ENCODE peak calls at places on chromosomes 16 and 17, in six cellular contexts. One of them, this sample, is unnamed.

GRCh38 chr17:7556627-7557026 is 1.9 kb upstream of the TNFSF13 start:
- DNase-seq in PC-3: no peak
- DNase-seq in lower leg skin: no peak
- DNase-seq in stomach: no peak
- DNase-seq in astrocyte of the spinal cord: no peak
- DNase-seq in CD8-positive, alpha-beta T cell: no peak
- DNase-seq in this sample: no peak

GRCh38 chr17:35423761-35424160 is 8.5 kb downstream of the SLFN12 start:
- DNase-seq in PC-3: no peak
- DNase-seq in lower leg skin: no peak
- DNase-seq in stomach: no peak
- DNase-seq in astrocyte of the spinal cord: peak; percentile 33
- DNase-seq in CD8-positive, alpha-beta T cell: no peak
- DNase-seq in this sample: peak; percentile 15

GRCh38 chr17:16480995-16481394 is 11.0 kb downstream of the LRRC75A start:
- DNase-seq in PC-3: no peak
- DNase-seq in lower leg skin: no peak
- DNase-seq in stomach: peak; percentile 52
- DNase-seq in astrocyte of the spinal cord: no peak
- DNase-seq in CD8-positive, alpha-beta T cell: no peak
- DNase-seq in this sample: no peak

GRCh38 chr16:67116388-67117311 is 6.9 kb downstream of the PHAF1 start:
- DNase-seq in PC-3: no peak
- DNase-seq in lower leg skin: no peak
- DNase-seq in stomach: no peak
- DNase-seq in astrocyte of the spinal cord: no peak
- DNase-seq in CD8-positive, alpha-beta T cell: no peak
- DNase-seq in this sample: no peak

GRCh38 chr17:71085238-71086033 is 916.1 kb downstream of the KCNJ2 start:
- DNase-seq in PC-3: peak; percentile 46
- DNase-seq in lower leg skin: no peak
- DNase-seq in stomach: peak; percentile 27
- DNase-seq in astrocyte of the spinal cord: no peak
- DNase-seq in CD8-positive, alpha-beta T cell: no peak
- DNase-seq in this sample: no peak

GRCh38 chr17:31674717-31675349 is 184.2 kb downstream of the COPRS start:
- DNase-seq in PC-3: peak; percentile 75
- DNase-seq in lower leg skin: no peak
- DNase-seq in stomach: no peak
- DNase-seq in astrocyte of the spinal cord: peak; percentile 52
- DNase-seq in CD8-positive, alpha-beta T cell: no peak
- DNase-seq in this sample: peak; percentile 71

GRCh38 chr16:74813109-74813641 is 38.6 kb upstream of the FA2H start:
- DNase-seq in PC-3: peak; percentile 81
- DNase-seq in lower leg skin: peak; percentile 47
- DNase-seq in stomach: peak; percentile 91
- DNase-seq in astrocyte of the spinal cord: peak; percentile 51
- DNase-seq in CD8-positive, alpha-beta T cell: peak; percentile 57
- DNase-seq in this sample: peak; percentile 58

GRCh38 chr16:84848991-84849634 is 29.3 kb downstream of the CRISPLD2 start:
- DNase-seq in PC-3: no peak
- DNase-seq in lower leg skin: no peak
- DNase-seq in stomach: no peak
- DNase-seq in astrocyte of the spinal cord: no peak
- DNase-seq in CD8-positive, alpha-beta T cell: no peak
- DNase-seq in this sample: no peak

GRCh38 chr16:2339521-2340484 is 725 bp downstream of the ABCA3 start:
- DNase-seq in PC-3: peak; percentile 47
- DNase-seq in lower leg skin: no peak
- DNase-seq in stomach: peak; percentile 58
- DNase-seq in astrocyte of the spinal cord: peak; percentile 24
- DNase-seq in CD8-positive, alpha-beta T cell: peak; percentile 40
- DNase-seq in this sample: peak; percentile 5

GRCh38 chr16:234468-235305 is at the start of gene FAM234A:
- DNase-seq in PC-3: peak; percentile 91
- DNase-seq in lower leg skin: peak; percentile 92
- DNase-seq in stomach: peak; percentile 96
- DNase-seq in astrocyte of the spinal cord: peak; percentile 87
- DNase-seq in CD8-positive, alpha-beta T cell: peak; percentile 95
- DNase-seq in this sample: peak; percentile 80

GRCh38 chr16:14407786-14408399 is 222.2 kb downstream of the PARN start:
- DNase-seq in PC-3: no peak
- DNase-seq in lower leg skin: no peak
- DNase-seq in stomach: no peak
- DNase-seq in astrocyte of the spinal cord: no peak
- DNase-seq in CD8-positive, alpha-beta T cell: no peak
- DNase-seq in this sample: no peak

GRCh38 chr16:31354394-31355291 is at the start of gene ITGAX:
- DNase-seq in PC-3: peak; percentile 3
- DNase-seq in lower leg skin: peak; percentile 66
- DNase-seq in stomach: peak; percentile 49
- DNase-seq in astrocyte of the spinal cord: no peak
- DNase-seq in CD8-positive, alpha-beta T cell: peak; percentile 63
- DNase-seq in this sample: peak; percentile 4

GRCh38 chr16:50496990-50497389 is 51.2 kb upstream of the NKD1 start:
- DNase-seq in PC-3: no peak
- DNase-seq in lower leg skin: no peak
- DNase-seq in stomach: no peak
- DNase-seq in astrocyte of the spinal cord: no peak
- DNase-seq in CD8-positive, alpha-beta T cell: no peak
- DNase-seq in this sample: no peak

GRCh38 chr16:54176376-54176901 is 110.1 kb downstream of the IRX3 start:
- DNase-seq in PC-3: no peak
- DNase-seq in lower leg skin: no peak
- DNase-seq in stomach: peak; percentile 53
- DNase-seq in astrocyte of the spinal cord: no peak
- DNase-seq in CD8-positive, alpha-beta T cell: no peak
- DNase-seq in this sample: no peak

GRCh38 chr16:1941924-1942809 is 832 bp downstream of the MSRB1 start:
- DNase-seq in PC-3: peak; percentile 52
- DNase-seq in lower leg skin: no peak
- DNase-seq in stomach: no peak
- DNase-seq in astrocyte of the spinal cord: no peak
- DNase-seq in CD8-positive, alpha-beta T cell: no peak
- DNase-seq in this sample: no peak

GRCh38 chr16:67833035-67833417 is 9.1 kb upstream of the THAP11 start:
- DNase-seq in PC-3: peak; percentile 68
- DNase-seq in lower leg skin: no peak
- DNase-seq in stomach: no peak
- DNase-seq in astrocyte of the spinal cord: peak; percentile 45
- DNase-seq in CD8-positive, alpha-beta T cell: no peak
- DNase-seq in this sample: peak; percentile 58

GRCh38 chr17:63601439-63602371 is 1.0 kb downstream of the TACO1 start:
- DNase-seq in PC-3: peak; percentile 17
- DNase-seq in lower leg skin: no peak
- DNase-seq in stomach: no peak
- DNase-seq in astrocyte of the spinal cord: peak; percentile 17
- DNase-seq in CD8-positive, alpha-beta T cell: no peak
- DNase-seq in this sample: peak; percentile 34

GRCh38 chr17:52207786-52208185 is 49.3 kb upstream of the CA10 start:
- DNase-seq in PC-3: no peak
- DNase-seq in lower leg skin: no peak
- DNase-seq in stomach: no peak
- DNase-seq in astrocyte of the spinal cord: no peak
- DNase-seq in CD8-positive, alpha-beta T cell: no peak
- DNase-seq in this sample: no peak

GRCh38 chr17:68819465-68819864 is 135.7 kb downstream of the ABCA8 start:
- DNase-seq in PC-3: no peak
- DNase-seq in lower leg skin: no peak
- DNase-seq in stomach: no peak
- DNase-seq in astrocyte of the spinal cord: no peak
- DNase-seq in CD8-positive, alpha-beta T cell: no peak
- DNase-seq in this sample: no peak

GRCh38 chr16:53771655-53772497 is 67.9 kb downstream of the FTO start:
- DNase-seq in PC-3: no peak
- DNase-seq in lower leg skin: no peak
- DNase-seq in stomach: no peak
- DNase-seq in astrocyte of the spinal cord: no peak
- DNase-seq in CD8-positive, alpha-beta T cell: no peak
- DNase-seq in this sample: no peak

GRCh38 chr17:82242977-82243647 is 14.3 kb downstream of the SLC16A3 start:
- DNase-seq in PC-3: peak; percentile 54
- DNase-seq in lower leg skin: no peak
- DNase-seq in stomach: peak; percentile 88
- DNase-seq in astrocyte of the spinal cord: peak; percentile 83
- DNase-seq in CD8-positive, alpha-beta T cell: no peak
- DNase-seq in this sample: peak; percentile 84

GRCh38 chr16:87681990-87682570 is 79.8 kb downstream of the JPH3 start:
- DNase-seq in PC-3: no peak
- DNase-seq in lower leg skin: no peak
- DNase-seq in stomach: no peak
- DNase-seq in astrocyte of the spinal cord: peak; percentile 54
- DNase-seq in CD8-positive, alpha-beta T cell: no peak
- DNase-seq in this sample: peak; percentile 79
- TF ChIP-seq CTCF in PC-3: peak; percentile 52
- TF ChIP-seq CTCF in lower leg skin: no peak
- TF ChIP-seq CTCF in stomach: no peak
- TF ChIP-seq CTCF in astrocyte of the spinal cord: peak; percentile 36
- TF ChIP-seq CTCF in CD8-positive, alpha-beta T cell: no peak
- TF ChIP-seq CTCF in this sample: peak; percentile 46

GRCh38 chr17:65359016-65359415 is 202.4 kb downstream of the AXIN2 start:
- DNase-seq in PC-3: peak; percentile 95
- DNase-seq in lower leg skin: no peak
- DNase-seq in stomach: no peak
- DNase-seq in astrocyte of the spinal cord: peak; percentile 82
- DNase-seq in CD8-positive, alpha-beta T cell: no peak
- DNase-seq in this sample: peak; percentile 63
- H3K4me3 ChIP-seq in PC-3: no peak overlapping the region
- H3K4me3 ChIP-seq in lower leg skin: no peak overlapping the region
- H3K4me3 ChIP-seq in stomach: no peak overlapping the region
- H3K4me3 ChIP-seq in astrocyte of the spinal cord: no peak overlapping the region
- H3K4me3 ChIP-seq in CD8-positive, alpha-beta T cell: no peak overlapping the region
- H3K4me3 ChIP-seq in this sample: no peak overlapping the region

DNA sequence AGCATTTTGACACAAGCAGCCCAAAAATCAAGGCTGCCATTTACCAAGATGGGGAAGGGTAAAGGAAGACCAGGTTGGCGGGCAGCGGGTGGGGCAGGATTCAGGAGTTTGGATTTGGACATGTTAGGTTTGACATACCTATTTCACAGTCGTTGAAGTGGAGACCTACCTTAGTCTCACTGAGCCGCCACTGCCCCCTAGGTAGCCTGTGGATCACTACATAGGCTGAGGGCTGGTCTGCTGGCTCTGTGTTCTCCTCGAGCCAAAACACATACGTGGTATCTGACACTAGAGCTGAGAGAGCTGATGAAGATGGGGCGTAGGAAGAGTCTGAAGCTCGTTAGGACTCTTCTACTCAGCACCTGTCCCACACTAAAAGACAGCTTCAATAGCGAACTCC is 115.1 kb downstream of the HIC1 start:
- DNase-seq in PC-3: peak; percentile 40
- DNase-seq in lower leg skin: no peak
- DNase-seq in stomach: no peak
- DNase-seq in astrocyte of the spinal cord: no peak
- DNase-seq in CD8-positive, alpha-beta T cell: no peak
- DNase-seq in this sample: no peak
- TF ChIP-seq CTCF in PC-3: peak; percentile 58
- TF ChIP-seq CTCF in lower leg skin: no peak
- TF ChIP-seq CTCF in stomach: no peak
- TF ChIP-seq CTCF in astrocyte of the spinal cord: peak; percentile 25
- TF ChIP-seq CTCF in CD8-positive, alpha-beta T cell: no peak
- TF ChIP-seq CTCF in this sample: no peak

GRCh38 chr17:48542114-48542955 is 2.6 kb downstream of the HOXB2 start:
- DNase-seq in PC-3: no peak
- DNase-seq in lower leg skin: no peak
- DNase-seq in stomach: no peak
- DNase-seq in astrocyte of the spinal cord: no peak
- DNase-seq in CD8-positive, alpha-beta T cell: no peak
- DNase-seq in this sample: no peak
- H3K4me3 ChIP-seq in PC-3: peak overlapping the region; percentile 63
- H3K4me3 ChIP-seq in lower leg skin: peak overlapping the region; percentile 54
- H3K4me3 ChIP-seq in stomach: peak overlapping the region; percentile 62
- H3K4me3 ChIP-seq in astrocyte of the spinal cord: peak overlapping the region; percentile 93
- H3K4me3 ChIP-seq in CD8-positive, alpha-beta T cell: peak overlapping the region; percentile 81
- H3K4me3 ChIP-seq in this sample: peak overlapping the region; percentile 83

This sample was measured in fibroblast of the aortic adventitia.